ENCODE peak calls at places on chromosomes 12 and 14, in five cellular contexts. U is vagina; E is CD4-positive, alpha-beta T cell; T is transverse colon; X is heart right ventricle. H is an unnamed sample.

GRCh38 chr14:44462372-44462771 is 44.7 kb downstream of the FSCB start:
- DNase-seq in U (no peak), E (no peak), T (no peak), X (no peak), H (no peak)

GRCh38 chr14:36300337-36300736 is 20.1 kb downstream of the MBIP start:
- DNase-seq in U (no peak), E (no peak), T (no peak), X (no peak), H (no peak)

GRCh38 chr14:68113328-68113930 is 293.9 kb downstream of the RAD51B start:
- DNase-seq in U (no peak), E (no peak), T (no peak), X (no peak), H (no peak)

GRCh38 chr12:132717531-132718387 is 7.1 kb downstream of the PGAM5 start:
- DNase-seq in U (no peak), E (no peak), T (no peak), X (no peak), H (no peak)

GRCh38 chr12:124495194-124495983 is 72.0 kb downstream of the NCOR2 start:
- DNase-seq in U (no peak), E (no peak), T (no peak), X (peak; percentile 10), H (no peak)

GRCh38 chr12:51009038-51009437 is 17.1 kb downstream of the SLC11A2 start:
- DNase-seq in U (no peak), E (peak; percentile 44), T (peak; percentile 57), X (peak; percentile 47), H (peak; percentile 53)

GRCh38 chr14:65840118-65840751 is 427.7 kb downstream of the FUT8 start:
- DNase-seq in U (no peak), E (no peak), T (no peak), X (no peak), H (no peak)

GRCh38 chr14:99524804-99525698 is 43.8 kb downstream of the CCNK start:
- DNase-seq in U (no peak), E (no peak), T (peak; percentile 38), X (no peak), H (no peak)

GRCh38 chr12:45989277-45989856 is 1.0 kb downstream of the SCAF11 start:
- DNase-seq in U (no peak), E (peak; percentile 39), T (no peak), X (no peak), H (no peak)

GRCh38 chr12:98238513-98238912 is 276.9 kb upstream of the TMPO start:
- DNase-seq in U (no peak), E (no peak), T (no peak), X (no peak), H (no peak)

DNA sequence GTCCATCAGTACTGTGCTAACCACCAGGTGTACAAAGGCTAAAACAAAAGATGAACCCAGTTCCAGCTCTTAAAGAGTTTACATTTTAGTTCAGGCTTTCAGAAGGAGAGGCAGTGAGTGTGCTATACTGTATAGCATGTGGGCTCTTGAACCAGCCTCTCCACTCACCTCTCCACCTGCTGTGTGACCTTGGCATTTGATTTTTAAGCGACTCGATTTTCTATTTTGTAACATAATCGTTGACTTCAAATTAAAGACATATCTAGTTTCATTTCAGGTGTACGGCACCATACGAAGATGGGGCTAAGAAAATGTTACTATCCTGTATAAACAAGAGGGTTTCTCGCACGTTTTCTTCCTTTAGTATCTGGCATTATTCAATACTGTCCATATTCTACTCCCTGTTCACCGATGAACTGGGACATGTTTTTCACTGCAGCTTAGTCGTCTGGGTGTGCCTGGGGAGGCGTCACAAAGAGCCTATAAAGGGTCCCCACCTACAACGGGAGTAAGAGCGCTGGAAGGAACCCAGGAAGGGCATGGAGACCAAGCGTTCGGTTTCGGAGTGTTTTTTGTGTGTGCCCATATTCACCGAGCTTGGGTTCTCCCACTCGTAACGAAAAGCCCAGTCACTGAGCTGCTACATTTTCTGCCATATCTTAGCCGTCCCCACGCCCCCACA is 752 bp upstream of the USP15 start:
- DNase-seq in U (no peak), E (no peak), T (peak; percentile 10), X (no peak), H (no peak)
- H3K27ac ChIP-seq in U (peak overlapping the region; percentile 95), E (peak overlapping the region; percentile 97), T (peak overlapping the region; percentile 97), X (peak overlapping the region; percentile 80), H (peak overlapping the region; percentile 91)

DNA sequence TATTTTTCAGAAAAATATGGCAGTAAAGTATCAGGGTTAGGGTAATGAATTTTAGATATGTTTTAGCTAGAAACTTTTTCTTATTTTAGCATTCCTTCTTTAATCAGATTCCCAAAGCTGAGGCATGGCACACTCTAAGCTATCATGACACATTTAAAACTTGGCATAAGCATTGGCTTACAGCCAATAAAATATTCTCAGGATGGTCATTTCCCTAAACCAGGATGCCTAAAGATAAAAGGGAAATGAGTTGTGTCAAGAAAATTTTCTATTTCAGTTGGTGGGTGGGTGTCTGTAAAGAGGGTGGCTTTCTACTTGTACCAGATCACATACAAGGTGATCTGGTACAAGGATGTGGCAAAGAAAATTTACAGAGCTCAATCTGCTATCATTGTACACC is 47.8 kb downstream of the PEBP1 start:
- DNase-seq in U (no peak), E (no peak), T (no peak), X (no peak), H (no peak)
- H3K27ac ChIP-seq in U (no peak overlapping the region), E (no peak overlapping the region), T (no peak overlapping the region), X (no peak overlapping the region), H (no peak overlapping the region)

GRCh38 chr14:72053662-72054061 is 121.4 kb downstream of the RGS6 start:
- DNase-seq in U (no peak), E (no peak), T (no peak), X (no peak), H (no peak)

GRCh38 chr14:72060917-72061316 is 128.7 kb downstream of the RGS6 start:
- DNase-seq in U (no peak), E (no peak), T (no peak), X (no peak), H (no peak)

GRCh38 chr14:72049462-72049861 is 117.2 kb downstream of the RGS6 start:
- DNase-seq in U (no peak), E (no peak), T (no peak), X (no peak), H (no peak)

GRCh38 chr14:72060460-72060859 is 128.2 kb downstream of the RGS6 start:
- DNase-seq in U (no peak), E (no peak), T (no peak), X (no peak), H (no peak)

GRCh38 chr14:72054929-72055328 is 122.7 kb downstream of the RGS6 start:
- DNase-seq in U (no peak), E (no peak), T (no peak), X (no peak), H (no peak)
- H3K27ac ChIP-seq in U (no peak overlapping the region), E (no peak overlapping the region), T (no peak overlapping the region), X (no peak overlapping the region), H (no peak overlapping the region)

GRCh38 chr14:100605230-100605629 is 18.0 kb upstream of the BEGAIN start:
- DNase-seq in U (no peak), E (no peak), T (no peak), X (no peak), H (no peak)
- H3K27ac ChIP-seq in U (no peak overlapping the region), E (no peak overlapping the region), T (no peak overlapping the region), X (no peak overlapping the region), H (no peak overlapping the region)

DNA sequence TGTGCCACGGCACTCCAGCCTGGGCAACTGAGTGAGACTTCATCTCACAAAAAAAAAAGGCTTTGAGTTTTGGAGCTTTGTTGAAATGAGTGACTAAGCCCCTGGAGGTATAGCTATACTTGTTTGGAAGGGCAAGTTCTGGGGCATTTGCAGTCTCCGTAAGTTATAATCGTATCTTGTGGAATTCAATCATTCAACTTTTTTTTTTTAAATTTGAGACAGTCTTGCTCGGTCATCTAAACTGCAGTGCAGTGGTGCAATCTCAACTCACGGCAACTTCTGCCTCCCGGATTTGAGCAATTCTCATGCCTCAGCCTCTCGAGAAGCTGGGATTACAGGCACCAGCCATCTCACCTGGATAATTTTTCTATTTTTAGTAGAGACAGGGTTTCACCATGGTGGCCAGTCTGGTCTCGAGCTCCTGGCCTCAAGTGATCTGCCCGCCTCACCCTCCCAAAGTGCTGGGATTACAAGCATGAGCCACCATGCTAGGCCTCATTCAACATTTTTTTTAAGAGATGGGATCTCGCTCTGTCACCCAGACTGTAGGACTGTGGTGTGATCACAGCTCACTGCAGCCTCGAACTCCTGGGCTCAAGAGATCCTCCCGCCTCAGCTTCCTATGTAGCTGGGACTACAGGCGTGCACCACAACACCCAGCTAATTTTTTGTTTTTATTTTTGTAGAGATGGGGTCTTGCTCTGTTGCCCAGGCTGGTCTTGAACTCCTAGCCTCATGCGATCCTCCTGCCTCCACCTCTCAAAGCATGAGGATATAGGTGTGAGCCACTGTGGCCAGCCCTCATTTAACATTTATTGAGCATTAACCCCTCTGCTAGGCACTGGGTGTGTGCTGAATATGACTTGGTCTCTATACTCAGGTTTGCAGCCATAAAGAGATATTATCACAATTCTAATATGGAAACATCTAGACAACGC is 133.7 kb upstream of the MAP1LC3B2 start:
- DNase-seq in U (no peak), E (no peak), T (no peak), X (no peak), H (no peak)
- H3K27ac ChIP-seq in U (peak overlapping the region; percentile 20), E (no peak overlapping the region), T (no peak overlapping the region), X (no peak overlapping the region), H (no peak overlapping the region)

GRCh38 chr12:3249081-3249800 is 172.1 kb downstream of the TSPAN9 start:
- DNase-seq in U (no peak), E (no peak), T (no peak), X (no peak), H (no peak)

GRCh38 chr12:3251691-3252090 is 174.5 kb downstream of the TSPAN9 start:
- DNase-seq in U (no peak), E (no peak), T (no peak), X (peak; percentile 60), H (no peak)

GRCh38 chr12:3250576-3250975 is 173.4 kb downstream of the TSPAN9 start:
- DNase-seq in U (no peak), E (no peak), T (no peak), X (peak; percentile 77), H (no peak)

GRCh38 chr12:3251067-3251466 is 173.9 kb downstream of the TSPAN9 start:
- DNase-seq in U (no peak), E (no peak), T (no peak), X (no peak), H (no peak)

DNA sequence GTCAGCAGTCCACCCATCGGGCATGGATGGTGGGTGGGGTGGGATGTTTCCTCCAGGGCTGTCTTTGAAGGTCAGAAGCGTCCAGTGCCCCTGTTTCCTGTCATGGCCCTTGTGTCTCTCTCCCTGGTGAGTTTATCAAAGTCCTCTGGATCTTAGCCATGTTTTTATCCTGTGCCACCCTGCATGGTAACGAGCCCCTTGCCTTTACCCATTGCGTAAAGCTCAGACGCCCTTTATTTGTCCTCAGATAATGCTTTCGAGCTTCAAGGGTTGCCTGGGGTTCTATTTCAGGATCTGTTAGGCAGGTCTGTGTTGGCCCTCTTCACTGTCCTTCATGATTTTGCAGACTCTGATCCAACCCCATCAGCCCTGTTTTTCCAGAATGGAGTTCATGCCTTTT is 172.9 kb downstream of the TSPAN9 start:
- DNase-seq in U (no peak), E (no peak), T (no peak), X (no peak), H (no peak)
- H3K27ac ChIP-seq in U (no peak overlapping the region), E (no peak overlapping the region), T (no peak overlapping the region), X (peak overlapping the region; percentile 76), H (no peak overlapping the region)